ENCODE peak calls at places on chromosome 21, in four cellular contexts. Z is psoas muscle, Q is astrocyte of the spinal cord, C is kidney epithelial cell. D is an unnamed sample.

GRCh38 chr21:36699546-36700294 is 805 bp downstream of the SIM2 start:
- DNase-seq in Z (no peak), Q (no peak), C (no peak), D (no peak)

GRCh38 chr21:46117586-46118304 is 19.8 kb downstream of the COL6A2 start:
- DNase-seq in Z (no peak), Q (no peak), C (no peak), D (no peak)

GRCh38 chr21:16709866-16710550 is 802.8 kb upstream of the CXADR start:
- DNase-seq in Z (no peak), Q (peak; percentile 18), C (no peak), D (no peak)

GRCh38 chr21:41601573-41602371 is 93.8 kb upstream of the TMPRSS2 start:
- DNase-seq in Z (no peak), Q (no peak), C (no peak), D (no peak)

GRCh38 chr21:15309022-15309590 is 244.3 kb upstream of the NRIP1 start:
- DNase-seq in Z (no peak), Q (peak; percentile 29), C (no peak), D (no peak)

GRCh38 chr21:40053007-40053406 is 185.8 kb downstream of the PCP4 start:
- DNase-seq in Z (peak; percentile 60), Q (peak; percentile 43), C (no peak), D (no peak)

GRCh38 chr21:19553930-19554615 is 1150.5 kb upstream of the TMPRSS15 start:
- DNase-seq in Z (no peak), Q (no peak), C (no peak), D (no peak)

GRCh38 chr21:39054066-39054465 is 129.2 kb downstream of the PSMG1 start:
- DNase-seq in Z (no peak), Q (no peak), C (no peak), D (no peak)

GRCh38 chr21:36589352-36589971 is 109.5 kb upstream of the SIM2 start:
- DNase-seq in Z (peak; percentile 45), Q (no peak), C (no peak), D (no peak)

GRCh38 chr21:41258617-41259016 is 58.0 kb upstream of the FAM3B start:
- DNase-seq in Z (no peak), Q (no peak), C (no peak), D (no peak)

GRCh38 chr21:46009951-46010655 is 28.5 kb downstream of the COL6A1 start:
- DNase-seq in Z (no peak), Q (no peak), C (no peak), D (no peak)

GRCh38 chr21:36749935-36750578 is 51.1 kb downstream of the SIM2 start:
- DNase-seq in Z (no peak), Q (peak; percentile 65), C (no peak), D (no peak)

GRCh38 chr21:44687671-44688070 is 5.7 kb upstream of the KRTAP12-1 start:
- DNase-seq in Z (no peak), Q (no peak), C (no peak), D (no peak)
- H3K4me3 ChIP-seq in Z (no peak overlapping the region), Q (no peak overlapping the region), C (no peak overlapping the region), D (no peak overlapping the region)

GRCh38 chr21:14259669-14260458 is 43.9 kb downstream of the RBM11 start:
- DNase-seq in Z (no peak), Q (peak; percentile 38), C (no peak), D (peak; percentile 5)
- TF ChIP-seq CTCF in Z (peak; percentile 67), Q (peak; percentile 50), C (peak; percentile 32), D (peak; percentile 32)

DNA sequence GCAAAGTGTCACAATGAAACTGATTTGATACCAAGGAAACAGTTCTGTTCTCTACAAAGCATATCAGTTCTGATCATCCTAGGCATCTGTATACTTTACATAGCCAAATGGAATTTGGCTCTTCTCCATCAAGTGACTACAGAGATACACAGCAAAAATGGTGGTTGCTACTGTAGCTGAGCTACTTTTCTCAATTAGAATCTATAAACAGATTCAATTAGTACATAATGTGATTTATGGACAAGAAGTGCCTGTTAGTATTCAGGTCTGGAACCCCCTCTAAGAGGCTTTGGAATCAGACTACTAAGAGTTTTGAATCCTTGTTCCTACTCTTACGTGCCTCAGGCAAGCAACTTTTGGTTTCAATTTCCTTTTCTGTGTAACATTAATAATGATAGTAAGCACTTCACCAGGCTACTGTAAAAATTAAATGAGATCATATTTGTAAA is 25.5 kb downstream of the C21orf91 start:
- DNase-seq in Z (no peak), Q (peak; percentile 60), C (no peak), D (peak; percentile 2)
- H3K4me3 ChIP-seq in Z (peak overlapping the region; percentile 50), Q (peak overlapping the region; percentile 6), C (no peak overlapping the region), D (peak overlapping the region; percentile 15)

GRCh38 chr21:31201548-31201947 is 142.5 kb downstream of the TIAM1 start:
- DNase-seq in Z (peak; percentile 39), Q (peak; percentile 69), C (no peak), D (no peak)

GRCh38 chr21:31201144-31201543 is 142.9 kb downstream of the TIAM1 start:
- DNase-seq in Z (no peak), Q (no peak), C (no peak), D (no peak)

GRCh38 chr21:31195334-31196015 is 148.6 kb downstream of the TIAM1 start:
- DNase-seq in Z (no peak), Q (no peak), C (no peak), D (no peak)

GRCh38 chr21:31196724-31197123 is 147.3 kb downstream of the TIAM1 start:
- DNase-seq in Z (no peak), Q (no peak), C (no peak), D (no peak)

DNA sequence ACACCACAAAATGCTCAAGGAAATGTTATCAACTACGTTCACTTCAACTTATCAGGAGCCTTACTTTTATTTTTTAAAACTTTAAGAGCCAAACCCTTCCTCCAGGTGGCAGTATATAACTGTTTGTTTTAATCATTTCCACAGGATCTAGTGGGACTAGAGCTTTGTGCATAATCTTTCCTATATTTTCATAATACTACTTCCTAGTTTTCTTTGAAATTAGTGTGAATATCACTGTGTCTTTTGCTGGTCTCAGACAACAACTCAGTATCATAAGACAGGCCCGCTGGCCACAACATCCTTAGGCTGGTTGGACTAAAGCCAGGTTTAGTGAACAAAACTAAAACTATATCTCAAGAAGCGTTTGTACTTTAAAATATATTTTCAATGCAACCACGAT is 145.5 kb downstream of the TIAM1 start:
- DNase-seq in Z (no peak), Q (peak; percentile 79), C (no peak), D (peak; percentile 10)
- TF ChIP-seq CTCF in Z (peak; percentile 46), Q (peak; percentile 49), C (peak; percentile 47), D (peak; percentile 25)

GRCh38 chr21:32925098-32925497 is 100.6 kb upstream of the OLIG2 start:
- DNase-seq in Z (no peak), Q (no peak), C (no peak), D (no peak)

GRCh38 chr21:32934829-32935228 is 90.9 kb upstream of the OLIG2 start:
- DNase-seq in Z (no peak), Q (no peak), C (no peak), D (no peak)

GRCh38 chr21:32930673-32931072 is 95.1 kb upstream of the OLIG2 start:
- DNase-seq in Z (no peak), Q (no peak), C (no peak), D (no peak)

DNA sequence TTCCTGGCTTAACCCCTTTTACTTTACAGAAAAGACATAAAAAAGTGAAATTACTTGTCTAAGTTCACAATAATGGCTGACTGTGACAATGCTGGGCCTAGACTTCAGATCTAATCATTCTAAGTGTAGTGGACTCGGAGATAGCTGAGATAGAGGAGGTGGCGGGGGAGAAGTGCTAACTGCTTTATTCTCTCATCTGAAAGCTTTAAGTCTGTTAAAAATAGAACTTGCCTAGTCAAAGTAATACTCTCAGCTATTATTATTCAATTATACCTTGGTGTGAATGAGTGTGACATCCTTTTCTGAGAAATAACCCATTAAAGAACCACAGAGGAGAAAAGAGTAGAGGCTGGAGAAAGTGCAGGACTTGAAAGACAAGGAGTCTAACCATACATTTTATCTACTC is 96.1 kb upstream of the OLIG2 start:
- DNase-seq in Z (no peak), Q (no peak), C (no peak), D (no peak)
- H3K4me3 ChIP-seq in Z (no peak overlapping the region), Q (no peak overlapping the region), C (no peak overlapping the region), D (no peak overlapping the region)

GRCh38 chr21:28237661-28238060 is 755.0 kb downstream of the LTN1 start:
- DNase-seq in Z (no peak), Q (no peak), C (no peak), D (no peak)

GRCh38 chr21:28233536-28234220 is 759.0 kb downstream of the LTN1 start:
- DNase-seq in Z (no peak), Q (no peak), C (no peak), D (no peak)

GRCh38 chr21:28230559-28230958 is 762.1 kb downstream of the LTN1 start:
- DNase-seq in Z (no peak), Q (no peak), C (no peak), D (no peak)

GRCh38 chr21:28239345-28239744 is 753.3 kb downstream of the LTN1 start:
- DNase-seq in Z (peak; percentile 16), Q (no peak), C (no peak), D (no peak)

DNA sequence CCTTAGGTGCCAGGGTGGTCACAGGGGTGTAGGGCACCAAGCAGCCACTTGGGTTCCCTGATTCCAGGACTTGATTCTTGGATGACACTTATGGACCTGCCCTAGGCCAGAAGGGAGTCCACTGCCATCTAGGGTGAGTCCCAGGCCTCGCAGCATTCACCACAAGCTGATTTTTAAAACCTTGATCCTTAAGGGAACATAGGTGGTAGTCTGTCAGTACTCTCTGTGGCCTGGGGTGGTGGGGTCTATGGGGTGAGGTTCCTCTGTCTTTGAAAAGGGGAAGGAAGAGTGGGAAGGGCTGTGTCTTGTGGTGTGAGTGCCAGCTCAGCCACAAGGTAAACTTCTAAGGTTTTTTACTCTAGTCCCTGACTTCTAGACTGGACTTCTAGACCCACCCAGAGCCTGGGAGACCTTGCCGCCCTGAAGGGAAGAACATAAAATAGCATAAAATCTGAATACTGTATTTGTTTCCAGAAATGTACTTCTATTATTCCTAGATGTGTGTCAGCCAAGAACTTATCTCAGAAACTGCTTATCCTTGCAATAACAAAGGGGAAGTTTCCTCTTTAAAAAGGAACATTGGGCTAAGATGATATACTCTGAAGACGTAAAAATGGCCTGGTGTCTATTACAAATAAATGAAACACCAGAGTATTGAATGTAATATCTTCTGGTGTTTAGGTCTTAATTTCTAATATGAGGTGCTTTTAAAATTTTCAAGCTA is 757.3 kb downstream of the LTN1 start:
- DNase-seq in Z (no peak), Q (no peak), C (no peak), D (no peak)
- TF ChIP-seq CTCF in Z (no peak), Q (no peak), C (no peak), D (no peak)

GRCh38 chr21:34129039-34129891 is 55.9 kb downstream of the MRPS6 start:
- DNase-seq in Z (peak; percentile 55), Q (peak; percentile 91), C (peak; percentile 45), D (peak; percentile 58)
- H3K4me3 ChIP-seq in Z (peak overlapping the region; percentile 50), Q (peak overlapping the region; percentile 1), C (no peak overlapping the region), D (peak overlapping the region; percentile 29)

DNA sequence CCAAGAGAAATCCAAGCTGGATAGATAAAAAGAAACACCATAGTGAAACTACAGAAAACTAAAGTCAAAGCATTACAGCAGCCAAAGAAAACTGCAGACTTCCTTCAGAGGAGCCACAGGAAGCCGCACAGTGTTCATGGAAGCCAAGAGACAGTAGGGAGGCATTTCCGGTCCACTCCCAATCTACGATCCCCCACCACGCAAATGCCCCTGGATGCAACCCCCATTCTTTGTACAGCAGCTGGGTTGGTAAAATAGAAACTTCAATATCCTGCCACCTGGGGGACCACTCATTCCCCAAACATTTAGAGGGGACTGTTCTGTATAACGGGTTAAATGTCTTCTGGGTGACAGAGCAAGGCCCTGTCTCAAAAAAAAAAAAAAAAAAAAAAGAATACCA is 43.9 kb upstream of the TSPEAR start:
- DNase-seq in Z (no peak), Q (peak; percentile 73), C (no peak), D (no peak)
- TF ChIP-seq CTCF in Z (no peak), Q (peak; percentile 33), C (no peak), D (no peak)